ENCODE peak calls at places on chromosomes 12 and 14, in seven cellular contexts. W is psoas muscle; Y is astrocyte of the hippocampus; M is activated T-cell treated with anti-CD3 and anti-CD28 coated beads, Interleukin-2, amount 50 U/mL, for 24 hours; I is fibroblast of gingiva; G is right atrium auricular region; J is A172. Q is an unnamed sample.

GRCh38 chr12:90038290-90038689 is 329.7 kb upstream of the ATP2B1 start:
- DNase-seq in W (no peak), Y (no peak), M (no peak), I (no peak), G (no peak), J (no peak), Q (no peak)

GRCh38 chr12:88793091-88793490 is 212.8 kb upstream of the KITLG start:
- DNase-seq in W (no peak), Y (no peak), M (no peak), I (peak), G (no peak), J (no peak), Q (no peak)

GRCh38 chr12:5506295-5506694 is 74.4 kb downstream of the NTF3 start:
- DNase-seq in W (no peak), Y (no peak), M (no peak), I (no peak), G (peak), J (no peak), Q (no peak)

GRCh38 chr12:28415755-28416154 is 225.5 kb downstream of the CCDC91 start:
- DNase-seq in W (no peak), Y (peak), M (no peak), I (peak), G (no peak), J (peak), Q (peak)

GRCh38 chr14:96502621-96503251 is 554 bp downstream of the PAPOLA start:
- DNase-seq in W (peak), Y (peak), M (no peak), I (peak), G (peak), J (peak), Q (peak)

GRCh38 chr12:10012630-10013330 is 2.4 kb downstream of the CLEC12B start:
- DNase-seq in W (no peak), Y (no peak), M (no peak), I (no peak), G (no peak), J (no peak), Q (peak)

GRCh38 chr12:32446306-32447119 is 47.2 kb downstream of the FGD4 start:
- DNase-seq in W (no peak), Y (no peak), M (no peak), I (no peak), G (no peak), J (no peak), Q (no peak)

GRCh38 chr14:61737913-61738312 is 24.3 kb upstream of the SNAPC1 start:
- DNase-seq in W (no peak), Y (no peak), M (no peak), I (no peak), G (no peak), J (no peak), Q (no peak)

GRCh38 chr12:104571328-104571727 is 114.6 kb downstream of the CHST11 start:
- DNase-seq in W (no peak), Y (no peak), M (no peak), I (no peak), G (no peak), J (no peak), Q (no peak)

GRCh38 chr14:93941293-93941910 is 14.3 kb downstream of the FAM181A start:
- DNase-seq in W (no peak), Y (peak), M (no peak), I (peak), G (no peak), J (peak), Q (peak)

Q was measured in RPMI7951.